ENCODE peak calls at places on chromosomes 12 and 14, in five cellular contexts. One of them, this sample, is unnamed. For H3K9me3, the result is how much of the 10 kb centered on the place peaks cover.

GRCh38 chr12:82383930-82384513 is 25.7 kb downstream of the METTL25 start:
- DNase-seq in pancreas: no peak
- DNase-seq in HCT116: no peak
- DNase-seq in fibroblast of lung: peak
- DNase-seq in IMR-90: peak
- DNase-seq in this sample: peak

GRCh38 chr14:98725196-98725595 is 546.8 kb downstream of the BCL11B start:
- DNase-seq in pancreas: no peak
- DNase-seq in HCT116: no peak
- DNase-seq in fibroblast of lung: no peak
- DNase-seq in IMR-90: no peak
- DNase-seq in this sample: no peak

GRCh38 chr12:115078334-115078733 is 394.4 kb upstream of the TBX3 start:
- DNase-seq in pancreas: no peak
- DNase-seq in HCT116: no peak
- DNase-seq in fibroblast of lung: no peak
- DNase-seq in IMR-90: no peak
- DNase-seq in this sample: no peak

GRCh38 chr12:55073043-55074022 is 52.9 kb upstream of the OR9K2 start:
- DNase-seq in pancreas: peak
- DNase-seq in HCT116: peak
- DNase-seq in fibroblast of lung: peak
- DNase-seq in IMR-90: peak
- DNase-seq in this sample: peak

GRCh38 chr12:39378346-39378745 is 64.6 kb downstream of the KIF21A start:
- DNase-seq in pancreas: no peak
- DNase-seq in HCT116: no peak
- DNase-seq in fibroblast of lung: no peak
- DNase-seq in IMR-90: no peak
- DNase-seq in this sample: no peak

GRCh38 chr12:2804390-2805145 is 7.9 kb upstream of the ITFG2 start:
- DNase-seq in pancreas: no peak
- DNase-seq in HCT116: no peak
- DNase-seq in fibroblast of lung: peak
- DNase-seq in IMR-90: peak
- DNase-seq in this sample: peak

GRCh38 chr12:124774054-124774461 is 89.6 kb downstream of the SCARB1 start:
- DNase-seq in pancreas: no peak
- DNase-seq in HCT116: no peak
- DNase-seq in fibroblast of lung: no peak
- DNase-seq in IMR-90: no peak
- DNase-seq in this sample: peak

GRCh38 chr12:55762646-55763045 is 19.7 kb downstream of the GDF11 start:
- DNase-seq in pancreas: no peak
- DNase-seq in HCT116: no peak
- DNase-seq in fibroblast of lung: no peak
- DNase-seq in IMR-90: no peak
- DNase-seq in this sample: no peak

GRCh38 chr12:106769078-106769477 is 5.4 kb upstream of the RIC8B start:
- DNase-seq in pancreas: peak
- DNase-seq in HCT116: no peak
- DNase-seq in fibroblast of lung: peak
- DNase-seq in IMR-90: peak
- DNase-seq in this sample: no peak

GRCh38 chr12:20268121-20268732 is 100.1 kb upstream of the PDE3A start:
- DNase-seq in pancreas: no peak
- DNase-seq in HCT116: no peak
- DNase-seq in fibroblast of lung: peak
- DNase-seq in IMR-90: peak
- DNase-seq in this sample: no peak

GRCh38 chr12:10607885-10608458 is 5.4 kb downstream of the MAGOHB start:
- DNase-seq in pancreas: no peak
- DNase-seq in HCT116: no peak
- DNase-seq in fibroblast of lung: peak
- DNase-seq in IMR-90: peak
- DNase-seq in this sample: peak

GRCh38 chr12:12533238-12533829 is 29.3 kb downstream of the DUSP16 start:
- DNase-seq in pancreas: peak
- DNase-seq in HCT116: no peak
- DNase-seq in fibroblast of lung: no peak
- DNase-seq in IMR-90: no peak
- DNase-seq in this sample: peak

GRCh38 chr12:31715283-31715825 is 13.5 kb downstream of the AMN1 start:
- DNase-seq in pancreas: no peak
- DNase-seq in HCT116: no peak
- DNase-seq in fibroblast of lung: peak
- DNase-seq in IMR-90: peak
- DNase-seq in this sample: no peak

GRCh38 chr12:88546851-88547250 is 33.4 kb downstream of the KITLG start:
- DNase-seq in pancreas: no peak
- DNase-seq in HCT116: no peak
- DNase-seq in fibroblast of lung: peak
- DNase-seq in IMR-90: peak
- DNase-seq in this sample: peak

GRCh38 chr14:23094666-23095195 is at the start of gene ACIN1:
- DNase-seq in pancreas: no peak
- DNase-seq in HCT116: peak
- DNase-seq in fibroblast of lung: peak
- DNase-seq in IMR-90: peak
- DNase-seq in this sample: peak

GRCh38 chr14:68689426-68689825 is 103.4 kb downstream of the ZFP36L1 start:
- DNase-seq in pancreas: no peak
- DNase-seq in HCT116: no peak
- DNase-seq in fibroblast of lung: no peak
- DNase-seq in IMR-90: no peak
- DNase-seq in this sample: no peak

GRCh38 chr12:53265783-53266182 is 2.3 kb upstream of the ESPL1 start:
- DNase-seq in pancreas: no peak
- DNase-seq in HCT116: no peak
- DNase-seq in fibroblast of lung: no peak
- DNase-seq in IMR-90: no peak
- DNase-seq in this sample: no peak

GRCh38 chr12:26678697-26679660 is 154.0 kb downstream of the ITPR2 start:
- DNase-seq in pancreas: no peak
- DNase-seq in HCT116: no peak
- DNase-seq in fibroblast of lung: no peak
- DNase-seq in IMR-90: peak
- DNase-seq in this sample: peak

GRCh38 chr12:118055144-118055557 is 5.8 kb downstream of the WSB2 start:
- DNase-seq in pancreas: peak
- DNase-seq in HCT116: no peak
- DNase-seq in fibroblast of lung: no peak
- DNase-seq in IMR-90: peak
- DNase-seq in this sample: peak

GRCh38 chr12:66188584-66189475 is at the start of gene IRAK3:
- DNase-seq in pancreas: peak
- DNase-seq in HCT116: no peak
- DNase-seq in fibroblast of lung: peak
- DNase-seq in IMR-90: peak
- DNase-seq in this sample: peak

GRCh38 chr14:40417777-40418401 is 985.7 kb upstream of the FBXO33 start:
- DNase-seq in pancreas: peak
- DNase-seq in HCT116: peak
- DNase-seq in fibroblast of lung: no peak
- DNase-seq in IMR-90: no peak
- DNase-seq in this sample: no peak

GRCh38 chr12:110281549-110282342 is 699 bp downstream of the ATP2A2 start:
- DNase-seq in pancreas: peak
- DNase-seq in HCT116: no peak
- DNase-seq in fibroblast of lung: peak
- DNase-seq in IMR-90: peak
- DNase-seq in this sample: peak

GRCh38 chr14:53778263-53778662 is 178.4 kb downstream of the BMP4 start:
- DNase-seq in pancreas: no peak
- DNase-seq in HCT116: no peak
- DNase-seq in fibroblast of lung: no peak
- DNase-seq in IMR-90: no peak
- DNase-seq in this sample: no peak

GRCh38 chr12:54634795-54635194 is at the start of gene LACRT:
- DNase-seq in pancreas: no peak
- DNase-seq in HCT116: no peak
- DNase-seq in fibroblast of lung: no peak
- DNase-seq in IMR-90: no peak
- DNase-seq in this sample: no peak

GRCh38 chr12:108234155-108234554 is 105.0 kb downstream of the CMKLR1 start:
- DNase-seq in pancreas: no peak
- DNase-seq in HCT116: no peak
- DNase-seq in fibroblast of lung: no peak
- DNase-seq in IMR-90: no peak
- DNase-seq in this sample: peak

GRCh38 chr12:92495108-92495507 is 207.7 kb upstream of the PLEKHG7 start:
- DNase-seq in pancreas: no peak
- DNase-seq in HCT116: no peak
- DNase-seq in fibroblast of lung: no peak
- DNase-seq in IMR-90: no peak
- DNase-seq in this sample: no peak

GRCh38 chr12:69480698-69481097 is 10.5 kb downstream of the FRS2 start:
- DNase-seq in pancreas: no peak
- DNase-seq in HCT116: no peak
- DNase-seq in fibroblast of lung: no peak
- DNase-seq in IMR-90: no peak
- DNase-seq in this sample: no peak

GRCh38 chr14:100143934-100144333 is 15.5 kb downstream of the DEGS2 start:
- DNase-seq in pancreas: no peak
- DNase-seq in HCT116: no peak
- DNase-seq in fibroblast of lung: no peak
- DNase-seq in IMR-90: no peak
- DNase-seq in this sample: no peak

GRCh38 chr14:92039073-92039719 is 663 bp downstream of the TRIP11 start:
- DNase-seq in pancreas: no peak
- DNase-seq in HCT116: peak
- DNase-seq in fibroblast of lung: peak
- DNase-seq in IMR-90: peak
- DNase-seq in this sample: no peak

DNA sequence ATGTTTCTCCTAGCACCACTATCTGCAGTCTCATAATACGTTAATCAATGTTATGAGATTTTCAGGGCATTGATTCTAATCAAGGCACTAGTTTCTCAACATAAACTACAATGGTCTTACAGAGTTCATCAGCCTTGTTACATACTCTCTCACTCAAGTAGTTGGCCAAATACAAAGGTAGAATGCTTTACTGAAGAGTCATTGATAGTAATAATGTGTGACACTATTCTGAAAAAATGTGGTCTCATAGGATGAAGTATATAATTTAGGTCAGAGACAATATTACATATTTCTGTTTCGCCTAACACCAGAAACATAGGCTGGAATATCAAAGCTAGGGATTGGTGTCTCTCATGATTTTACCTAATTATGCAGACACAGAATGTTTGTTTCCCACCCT is 35.2 kb upstream of the MDGA2 start:
- DNase-seq in pancreas: no peak
- DNase-seq in HCT116: no peak
- DNase-seq in fibroblast of lung: no peak
- DNase-seq in IMR-90: no peak
- DNase-seq in this sample: no peak
- H3K9me3 ChIP-seq in pancreas: under half
- H3K9me3 ChIP-seq in HCT116: under half
- H3K9me3 ChIP-seq in fibroblast of lung: under half
- H3K9me3 ChIP-seq in IMR-90: under half
- H3K9me3 ChIP-seq in this sample: under half

GRCh38 chr14:25069889-25070288 is 19.9 kb upstream of the STXBP6 start:
- DNase-seq in pancreas: no peak
- DNase-seq in HCT116: no peak
- DNase-seq in fibroblast of lung: no peak
- DNase-seq in IMR-90: no peak
- DNase-seq in this sample: no peak
- H3K9me3 ChIP-seq in pancreas: under half
- H3K9me3 ChIP-seq in HCT116: under half
- H3K9me3 ChIP-seq in fibroblast of lung: under half
- H3K9me3 ChIP-seq in IMR-90: under half
- H3K9me3 ChIP-seq in this sample: under half

DNA sequence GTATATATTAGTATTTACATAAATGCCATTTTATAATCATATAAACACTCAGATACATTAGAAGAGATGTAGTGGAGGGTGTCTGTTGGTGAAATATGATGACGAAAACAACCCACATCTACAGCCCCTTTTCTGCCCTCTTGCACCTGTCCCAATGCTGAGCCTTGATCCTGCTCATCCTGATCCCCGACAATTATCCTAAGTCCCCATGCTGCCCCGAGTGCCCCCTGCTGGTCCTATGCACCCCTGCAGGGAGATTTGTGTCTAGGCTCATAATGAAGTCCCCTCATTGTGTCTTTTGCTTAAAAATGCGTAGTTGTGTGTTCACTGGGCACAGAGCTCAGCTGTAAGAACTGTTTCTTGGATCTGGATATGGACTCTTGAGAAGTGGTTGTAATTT is 554.5 kb downstream of the TMEM121 start:
- DNase-seq in pancreas: no peak
- DNase-seq in HCT116: no peak
- DNase-seq in fibroblast of lung: no peak
- DNase-seq in IMR-90: no peak
- DNase-seq in this sample: no peak
- H3K9me3 ChIP-seq in pancreas: under half
- H3K9me3 ChIP-seq in HCT116: under half
- H3K9me3 ChIP-seq in fibroblast of lung: under half
- H3K9me3 ChIP-seq in IMR-90: under half
- H3K9me3 ChIP-seq in this sample: under half

GRCh38 chr14:89708982-89709381 is 245.5 kb downstream of the EFCAB11 start:
- DNase-seq in pancreas: no peak
- DNase-seq in HCT116: no peak
- DNase-seq in fibroblast of lung: no peak
- DNase-seq in IMR-90: no peak
- DNase-seq in this sample: no peak
- H3K9me3 ChIP-seq in pancreas: under half
- H3K9me3 ChIP-seq in HCT116: under half
- H3K9me3 ChIP-seq in fibroblast of lung: under half
- H3K9me3 ChIP-seq in IMR-90: under half
- H3K9me3 ChIP-seq in this sample: under half

GRCh38 chr14:29235991-29236390 is 469.4 kb downstream of the FOXG1 start:
- DNase-seq in pancreas: no peak
- DNase-seq in HCT116: no peak
- DNase-seq in fibroblast of lung: peak
- DNase-seq in IMR-90: peak
- DNase-seq in this sample: peak

GRCh38 chr14:29233188-29233587 is 466.6 kb downstream of the FOXG1 start:
- DNase-seq in pancreas: no peak
- DNase-seq in HCT116: no peak
- DNase-seq in fibroblast of lung: no peak
- DNase-seq in IMR-90: no peak
- DNase-seq in this sample: no peak

GRCh38 chr14:29240046-29240445 is 473.5 kb downstream of the FOXG1 start:
- DNase-seq in pancreas: no peak
- DNase-seq in HCT116: no peak
- DNase-seq in fibroblast of lung: peak
- DNase-seq in IMR-90: peak
- DNase-seq in this sample: peak

GRCh38 chr14:29236848-29237247 is 470.3 kb downstream of the FOXG1 start:
- DNase-seq in pancreas: no peak
- DNase-seq in HCT116: no peak
- DNase-seq in fibroblast of lung: peak
- DNase-seq in IMR-90: peak
- DNase-seq in this sample: peak

GRCh38 chr14:29236401-29236800 is 469.8 kb downstream of the FOXG1 start:
- DNase-seq in pancreas: no peak
- DNase-seq in HCT116: no peak
- DNase-seq in fibroblast of lung: no peak
- DNase-seq in IMR-90: no peak
- DNase-seq in this sample: peak
- H3K9me3 ChIP-seq in pancreas: under half
- H3K9me3 ChIP-seq in HCT116: under half
- H3K9me3 ChIP-seq in fibroblast of lung: under half
- H3K9me3 ChIP-seq in IMR-90: under half
- H3K9me3 ChIP-seq in this sample: under half

GRCh38 chr12:132925597-132926416 is 30.3 kb downstream of the ZNF605 start:
- DNase-seq in pancreas: no peak
- DNase-seq in HCT116: no peak
- DNase-seq in fibroblast of lung: no peak
- DNase-seq in IMR-90: no peak
- DNase-seq in this sample: no peak
- H3K9me3 ChIP-seq in pancreas: under half
- H3K9me3 ChIP-seq in HCT116: half or more
- H3K9me3 ChIP-seq in fibroblast of lung: under half
- H3K9me3 ChIP-seq in IMR-90: half or more
- H3K9me3 ChIP-seq in this sample: half or more

This sample was measured in adipocyte.